ENCODE peak calls at places on chromosomes 1 and 21, in five cellular contexts. F is K562, P is fibroblast of villous mesenchyme, U is Calu3, O is suprapubic skin. G is an unnamed sample.

GRCh38 chr1:117602862-117603261 is 3.0 kb upstream of the TENT5C start:
- DNase-seq in F (no peak), P (no peak), U (no peak), O (no peak), G (no peak)

GRCh38 chr1:184399192-184399847 is 12.5 kb downstream of the C1orf21 start:
- DNase-seq in F (no peak), P (no peak), U (no peak), O (no peak), G (no peak)

GRCh38 chr1:165173818-165174217 is 182.7 kb downstream of the LMX1A start:
- DNase-seq in F (no peak), P (no peak), U (no peak), O (no peak), G (no peak)

GRCh38 chr1:26084091-26084561 is 16.7 kb upstream of the TRIM63 start:
- DNase-seq in F (no peak), P (no peak), U (no peak), O (no peak), G (no peak)

GRCh38 chr1:105830614-105831146 is 1225.8 kb upstream of the PRMT6 start:
- DNase-seq in F (no peak), P (no peak), U (no peak), O (no peak), G (no peak)

GRCh38 chr1:209134001-209134400 is 449.5 kb upstream of the CAMK1G start:
- DNase-seq in F (no peak), P (no peak), U (no peak), O (no peak), G (no peak)

GRCh38 chr1:7348073-7348472 is 423.0 kb upstream of the VAMP3 start:
- DNase-seq in F (no peak), P (no peak), U (no peak), O (no peak), G (no peak)

GRCh38 chr21:38263493-38263892 is 6.7 kb downstream of the KCNJ15 start:
- DNase-seq in F (no peak), P (no peak), U (no peak), O (no peak), G (peak)

GRCh38 chr1:207565546-207566468 is 69.8 kb downstream of the CR1 start:
- DNase-seq in F (peak), P (peak), U (peak), O (no peak), G (no peak)

GRCh38 chr21:45574691-45575090 is 32.5 kb upstream of the SLC19A1 start:
- DNase-seq in F (no peak), P (no peak), U (no peak), O (peak), G (no peak)

GRCh38 chr1:154747380-154747779 is 122.7 kb downstream of the KCNN3 start:
- DNase-seq in F (no peak), P (no peak), U (no peak), O (no peak), G (no peak)

GRCh38 chr1:209962856-209963255 is 24.8 kb downstream of the SYT14 start:
- DNase-seq in F (no peak), P (no peak), U (no peak), O (no peak), G (no peak)

GRCh38 chr1:6794164-6794563 is 8.9 kb downstream of the CAMTA1 start:
- DNase-seq in F (peak), P (peak), U (peak), O (no peak), G (peak)

GRCh38 chr1:29826646-29827045 is 590.3 kb downstream of the PTPRU start:
- DNase-seq in F (no peak), P (no peak), U (no peak), O (no peak), G (no peak)

GRCh38 chr1:3664700-3665375 is 12.5 kb downstream of the TP73 start:
- DNase-seq in F (no peak), P (no peak), U (no peak), O (no peak), G (no peak)

GRCh38 chr1:212465311-212465710 is 32.6 kb downstream of the NENF start:
- DNase-seq in F (no peak), P (no peak), U (no peak), O (no peak), G (no peak)

GRCh38 chr1:17167041-17167782 is 37.7 kb upstream of the PADI1 start:
- DNase-seq in F (no peak), P (peak), U (no peak), O (peak), G (no peak)

GRCh38 chr1:107748529-107748928 is 216.5 kb downstream of the VAV3 start:
- DNase-seq in F (peak), P (peak), U (no peak), O (no peak), G (peak)

DNA sequence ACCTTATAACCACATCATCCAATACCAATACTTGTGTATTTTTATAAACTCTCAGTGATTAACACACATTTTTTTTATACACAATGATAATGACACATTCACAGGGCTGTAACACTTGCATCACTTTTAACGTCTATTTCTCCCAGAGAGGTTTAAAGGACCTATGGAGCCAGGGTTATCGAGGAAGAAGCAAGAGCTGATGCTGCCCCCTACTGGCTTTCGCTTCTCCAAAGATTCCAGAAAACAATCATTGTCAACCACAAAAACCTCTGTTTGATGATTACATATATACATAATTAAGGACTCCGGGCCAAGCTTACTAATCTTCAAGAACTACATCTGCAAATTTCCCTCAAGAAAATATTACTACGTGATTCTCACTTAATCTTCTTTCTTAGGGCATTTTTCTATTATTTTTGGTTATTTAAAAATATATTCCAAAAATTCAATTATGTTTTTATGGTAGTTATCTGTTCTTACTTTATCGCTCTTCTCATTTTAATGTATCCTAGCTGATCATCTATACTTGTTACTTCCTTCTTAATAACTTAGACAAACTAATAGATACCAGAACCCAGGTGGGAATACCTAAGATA is 214.5 kb downstream of the VAV3 start:
- DNase-seq in F (peak), P (peak), U (peak), O (no peak), G (peak)
- TF ChIP-seq CTCF in F (peak), P (peak), U (peak), O (peak), G (peak)

DNA sequence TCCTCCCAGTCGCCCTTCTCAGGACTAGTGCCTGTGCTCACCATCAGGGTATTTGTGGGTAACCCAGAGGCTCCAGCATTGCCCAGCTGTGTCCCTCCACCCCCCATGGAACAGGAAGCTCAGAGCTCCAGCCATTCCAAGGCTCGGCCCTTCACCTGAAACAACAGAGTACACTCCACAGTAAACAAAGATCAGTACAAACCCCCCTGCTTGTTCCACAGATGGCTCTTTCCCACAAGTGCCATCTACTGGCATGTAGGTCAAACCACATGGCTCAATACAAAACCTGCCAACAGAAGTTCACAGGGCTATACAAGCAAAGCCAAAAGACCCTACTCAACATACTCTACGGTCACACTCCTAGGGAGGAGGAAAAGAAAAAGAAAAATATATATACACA is 258.7 kb downstream of the AGBL4 start:
- DNase-seq in F (no peak), P (no peak), U (peak), O (no peak), G (no peak)
- TF ChIP-seq CTCF in F (no peak), P (no peak), U (peak), O (no peak), G (no peak)

GRCh38 chr1:160942926-160943325 is 11.7 kb downstream of the ITLN2 start:
- DNase-seq in F (peak), P (peak), U (peak), O (no peak), G (no peak)
- TF ChIP-seq CTCF in F (peak), P (peak), U (no peak), O (no peak), G (no peak)

GRCh38 chr1:57300186-57300585 is 123.7 kb downstream of the DAB1 start:
- DNase-seq in F (no peak), P (no peak), U (no peak), O (no peak), G (no peak)
- TF ChIP-seq CTCF in F (no peak), P (no peak), U (no peak), O (no peak), G (no peak)